ENCODE peak calls at places on chromosome 18, in seven cellular contexts. I is HCT116, K is GM12878, U is K562, E is HepG2, Y is H1, W is SK-N-SH. L is an unnamed sample.

GRCh38 chr18:50594931-50595330 is 35.0 kb downstream of the MAPK4 start:
- DNase-seq in I (no peak), K (no peak), U (no peak), E (no peak), Y (no peak), W (no peak), L (no peak)

GRCh38 chr18:37334494-37335125 is 231.0 kb downstream of the CELF4 start:
- DNase-seq in I (no peak), K (no peak), U (no peak), E (no peak), Y (no peak), W (peak), L (no peak)

GRCh38 chr18:47936975-47937374 is 6.5 kb upstream of the SMAD2 start:
- DNase-seq in I (no peak), K (no peak), U (no peak), E (no peak), Y (no peak), W (no peak), L (no peak)

GRCh38 chr18:56148373-56148772 is 490.0 kb downstream of the TXNL1 start:
- DNase-seq in I (no peak), K (no peak), U (no peak), E (no peak), Y (no peak), W (no peak), L (no peak)

GRCh38 chr18:32549248-32549842 is 78.7 kb upstream of the GAREM1 start:
- DNase-seq in I (peak), K (no peak), U (peak), E (peak), Y (peak), W (peak), L (no peak)

GRCh38 chr18:63676526-63676925 is 14.8 kb upstream of the SERPINB3 start:
- DNase-seq in I (peak), K (no peak), U (no peak), E (no peak), Y (no peak), W (no peak), L (peak)

GRCh38 chr18:37567061-37567993 is 1.7 kb upstream of the CELF4 start:
- DNase-seq in I (no peak), K (no peak), U (no peak), E (no peak), Y (no peak), W (peak), L (no peak)

GRCh38 chr18:48573632-48574293 is 34.9 kb downstream of the CTIF start:
- DNase-seq in I (no peak), K (no peak), U (peak), E (peak), Y (no peak), W (no peak), L (no peak)

GRCh38 chr18:48861181-48861715 is 89.5 kb downstream of the SMAD7 start:
- DNase-seq in I (no peak), K (no peak), U (no peak), E (no peak), Y (no peak), W (no peak), L (no peak)

GRCh38 chr18:63213936-63214671 is 105.5 kb downstream of the BCL2 start:
- DNase-seq in I (no peak), K (no peak), U (no peak), E (no peak), Y (no peak), W (no peak), L (no peak)

GRCh38 chr18:67133669-67134068 is 382.9 kb downstream of the DSEL start:
- DNase-seq in I (no peak), K (no peak), U (no peak), E (no peak), Y (no peak), W (no peak), L (no peak)

GRCh38 chr18:27954226-27954625 is 222.7 kb downstream of the CDH2 start:
- DNase-seq in I (no peak), K (no peak), U (no peak), E (no peak), Y (no peak), W (no peak), L (no peak)

GRCh38 chr18:61882296-61883004 is 10.4 kb downstream of the RNF152 start:
- DNase-seq in I (no peak), K (no peak), U (no peak), E (no peak), Y (no peak), W (peak), L (peak)

GRCh38 chr18:9914584-9915290 is 921 bp downstream of the VAPA start:
- DNase-seq in I (peak), K (no peak), U (no peak), E (peak), Y (no peak), W (no peak), L (peak)

GRCh38 chr18:2547477-2548087 is 23.7 kb downstream of the METTL4 start:
- DNase-seq in I (peak), K (peak), U (peak), E (peak), Y (no peak), W (peak), L (peak)

GRCh38 chr18:10120622-10121021 is 206.8 kb downstream of the VAPA start:
- DNase-seq in I (no peak), K (no peak), U (no peak), E (no peak), Y (no peak), W (no peak), L (no peak)

GRCh38 chr18:62425465-62426190 is 97.2 kb upstream of the ZCCHC2 start:
- DNase-seq in I (peak), K (no peak), U (peak), E (peak), Y (peak), W (peak), L (peak)

GRCh38 chr18:8658858-8659485 is 46.4 kb upstream of the MTCL1 start:
- DNase-seq in I (no peak), K (no peak), U (no peak), E (no peak), Y (no peak), W (no peak), L (no peak)

GRCh38 chr18:24209558-24209957 is 70.7 kb downstream of the CABYR start:
- DNase-seq in I (peak), K (no peak), U (no peak), E (no peak), Y (no peak), W (no peak), L (no peak)

GRCh38 chr18:50678651-50679415 is 118.9 kb downstream of the MAPK4 start:
- DNase-seq in I (no peak), K (no peak), U (no peak), E (no peak), Y (no peak), W (no peak), L (no peak)

GRCh38 chr18:50726960-50727589 is 92.7 kb downstream of the MRO start:
- DNase-seq in I (no peak), K (peak), U (no peak), E (no peak), Y (no peak), W (no peak), L (no peak)

GRCh38 chr18:34039194-34039593 is 185.5 kb downstream of the NOL4 start:
- DNase-seq in I (no peak), K (peak), U (no peak), E (no peak), Y (no peak), W (no peak), L (no peak)

GRCh38 chr18:77448046-77448445 is 198.4 kb downstream of the GALR1 start:
- DNase-seq in I (no peak), K (no peak), U (no peak), E (no peak), Y (no peak), W (no peak), L (no peak)

GRCh38 chr18:13178976-13179375 is 39.6 kb upstream of the LDLRAD4 start:
- DNase-seq in I (no peak), K (no peak), U (peak), E (no peak), Y (no peak), W (no peak), L (no peak)
- TF ChIP-seq JUND in I (no peak), K (no peak), U (no peak), E (no peak), Y (no peak), W (no peak), L (no peak)

GRCh38 chr18:57942493-57942892 is 101.5 kb upstream of the NEDD4L start:
- DNase-seq in I (no peak), K (no peak), U (no peak), E (no peak), Y (no peak), W (no peak), L (no peak)

GRCh38 chr18:57940166-57940565 is 103.9 kb upstream of the NEDD4L start:
- DNase-seq in I (no peak), K (no peak), U (no peak), E (no peak), Y (no peak), W (no peak), L (no peak)

GRCh38 chr18:57942090-57942489 is 101.9 kb upstream of the NEDD4L start:
- DNase-seq in I (no peak), K (no peak), U (no peak), E (no peak), Y (no peak), W (no peak), L (no peak)

GRCh38 chr18:57947117-57947516 is 96.9 kb upstream of the NEDD4L start:
- DNase-seq in I (no peak), K (no peak), U (no peak), E (no peak), Y (no peak), W (no peak), L (no peak)

DNA sequence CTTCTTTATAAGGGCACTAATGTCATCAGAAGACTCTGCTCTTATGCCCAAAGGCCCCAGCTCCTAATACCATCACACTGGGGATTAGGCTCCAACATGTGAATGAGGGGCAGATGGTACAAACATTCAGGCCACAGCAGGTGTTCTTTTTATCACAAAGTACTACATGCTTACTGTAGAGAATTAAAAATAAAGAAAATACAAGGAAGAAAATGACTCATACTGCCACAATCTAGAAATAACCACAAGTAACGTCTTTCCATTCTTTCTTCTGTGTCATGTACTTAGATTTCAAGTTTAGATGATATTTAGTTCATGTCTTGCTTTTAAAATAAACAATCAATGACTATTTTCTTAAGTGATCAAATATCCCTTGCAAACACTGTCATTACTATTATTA is 100.3 kb upstream of the NEDD4L start:
- DNase-seq in I (no peak), K (no peak), U (no peak), E (no peak), Y (no peak), W (no peak), L (no peak)
- TF ChIP-seq JUND in I (no peak), K (no peak), U (no peak), E (no peak), Y (no peak), W (peak), L (no peak)

GRCh38 chr18:80167331-80167730 is 58.3 kb downstream of the ADNP2 start:
- DNase-seq in I (no peak), K (no peak), U (no peak), E (no peak), Y (no peak), W (no peak), L (no peak)
- TF ChIP-seq JUND in I (no peak), K (no peak), U (no peak), E (no peak), Y (no peak), W (no peak), L (no peak)

GRCh38 chr18:79394438-79395307 is 1.1 kb upstream of the NFATC1 start:
- DNase-seq in I (no peak), K (no peak), U (no peak), E (no peak), Y (no peak), W (no peak), L (peak)

GRCh38 chr18:79393181-79393598 is 2.5 kb upstream of the NFATC1 start:
- DNase-seq in I (no peak), K (no peak), U (no peak), E (no peak), Y (no peak), W (no peak), L (no peak)

GRCh38 chr18:79395308-79395640 is 456 bp upstream of the NFATC1 start:
- DNase-seq in I (no peak), K (no peak), U (no peak), E (no peak), Y (no peak), W (no peak), L (no peak)

GRCh38 chr18:79392226-79392625 is 3.5 kb upstream of the NFATC1 start:
- DNase-seq in I (no peak), K (no peak), U (no peak), E (no peak), Y (no peak), W (no peak), L (no peak)

DNA sequence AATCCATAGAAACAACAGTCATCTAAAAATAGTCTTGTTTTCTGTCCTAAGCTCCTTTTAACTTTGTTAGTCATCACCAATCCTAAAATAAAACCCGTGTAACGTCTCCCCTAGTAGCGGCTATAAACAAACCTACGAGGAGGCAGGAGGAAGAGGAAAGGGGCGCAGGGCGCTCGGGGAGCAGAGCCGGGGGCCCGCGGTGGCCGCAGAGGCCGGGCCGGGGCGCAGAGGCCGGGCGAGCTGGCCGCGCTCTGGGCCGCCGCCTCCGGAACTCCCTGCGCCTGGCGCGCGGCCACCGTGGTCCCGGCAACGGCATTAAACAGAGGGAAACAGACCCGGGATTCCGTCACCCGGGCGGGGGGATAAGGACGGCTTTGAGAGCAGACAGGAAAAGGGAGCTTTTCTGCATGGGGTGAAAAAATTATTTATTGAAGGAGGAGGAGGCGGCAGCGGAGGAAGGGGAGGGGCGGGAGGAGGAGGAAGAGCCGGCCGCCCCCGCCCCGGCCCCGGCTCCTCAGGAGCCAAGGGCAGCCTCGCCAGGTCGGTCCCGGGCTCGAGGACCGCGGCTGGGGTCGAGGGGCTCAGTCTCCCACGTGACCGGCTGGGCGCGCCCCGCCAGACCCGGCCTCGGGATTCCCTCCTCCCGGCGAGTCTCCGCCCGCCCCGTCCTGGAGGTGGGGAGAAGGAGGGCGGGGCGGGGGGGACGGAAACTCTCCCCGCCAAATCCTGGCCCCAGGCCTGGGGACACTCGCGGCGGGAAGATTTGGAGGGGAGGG is 1.9 kb upstream of the NFATC1 start:
- DNase-seq in I (peak), K (no peak), U (peak), E (peak), Y (no peak), W (peak), L (peak)
- TF ChIP-seq JUND in I (no peak), K (no peak), U (no peak), E (no peak), Y (no peak), W (no peak), L (no peak)

GRCh38 chr18:76351961-76352581 is 143.0 kb downstream of the ZNF516 start:
- DNase-seq in I (no peak), K (no peak), U (no peak), E (peak), Y (no peak), W (peak), L (peak)
- TF ChIP-seq JUND in I (no peak), K (no peak), U (no peak), E (no peak), Y (no peak), W (no peak), L (no peak)

DNA sequence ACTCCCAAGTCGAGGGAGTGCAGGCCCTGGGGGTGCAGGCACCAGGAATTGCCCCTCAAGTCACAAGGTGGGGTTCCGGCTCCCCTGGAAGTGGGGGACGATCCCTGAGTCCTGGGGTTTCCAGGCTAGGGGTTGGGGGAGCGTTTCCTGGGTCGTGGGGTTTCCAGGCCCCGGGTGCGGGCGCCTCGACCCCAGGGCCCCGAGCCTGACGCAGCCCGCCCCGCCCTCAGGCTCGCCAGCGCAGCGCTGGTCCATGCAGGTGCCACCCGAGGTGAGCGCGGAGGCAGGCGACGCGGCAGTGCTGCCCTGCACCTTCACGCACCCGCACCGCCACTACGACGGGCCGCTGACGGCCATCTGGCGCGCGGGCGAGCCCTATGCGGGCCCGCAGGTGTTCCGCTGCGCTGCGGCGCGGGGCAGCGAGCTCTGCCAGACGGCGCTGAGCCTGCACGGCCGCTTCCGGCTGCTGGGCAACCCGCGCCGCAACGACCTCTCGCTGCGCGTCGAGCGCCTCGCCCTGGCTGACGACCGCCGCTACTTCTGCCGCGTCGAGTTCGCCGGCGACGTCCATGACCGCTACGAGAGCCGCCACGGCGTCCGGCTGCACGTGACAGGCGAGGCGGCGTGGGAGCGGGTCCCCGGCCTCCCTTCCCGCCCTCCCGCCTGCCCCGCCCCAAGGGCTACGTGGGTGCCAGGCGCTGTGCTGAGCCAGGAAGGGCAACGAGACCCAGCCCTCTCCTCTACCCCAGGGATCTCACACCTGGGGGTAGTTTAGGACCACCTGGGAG is 12.0 kb downstream of the SIGLEC15 start:
- DNase-seq in I (no peak), K (no peak), U (no peak), E (no peak), Y (peak), W (peak), L (no peak)
- TF ChIP-seq JUND in I (no peak), K (no peak), U (no peak), E (no peak), Y (peak), W (no peak), L (no peak)

DNA sequence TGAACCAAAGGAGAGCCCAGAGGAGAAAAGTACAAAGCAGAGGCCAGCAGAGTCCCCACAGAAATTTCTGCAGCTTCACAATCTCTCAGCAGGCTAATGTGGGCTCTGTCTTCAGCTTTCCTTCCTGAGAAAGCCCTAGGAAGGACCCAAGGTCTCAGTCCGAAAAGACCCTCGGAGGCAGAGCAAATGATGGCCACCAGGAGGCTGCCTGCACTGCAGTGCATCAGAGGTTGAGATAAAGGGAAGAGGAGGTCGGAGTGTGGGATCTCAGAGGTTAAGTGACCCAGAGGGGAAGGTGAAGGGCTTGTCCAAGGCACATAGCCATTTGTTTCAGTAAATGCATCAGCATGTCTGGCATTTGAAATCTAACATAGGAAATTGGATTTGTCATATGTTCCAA is 299.1 kb upstream of the SLC14A2 start:
- DNase-seq in I (no peak), K (no peak), U (peak), E (no peak), Y (no peak), W (no peak), L (no peak)
- TF ChIP-seq JUND in I (no peak), K (no peak), U (no peak), E (no peak), Y (no peak), W (no peak), L (no peak)

GRCh38 chr18:3713708-3714107 is 263.7 kb downstream of the TGIF1 start:
- DNase-seq in I (no peak), K (no peak), U (no peak), E (no peak), Y (no peak), W (no peak), L (no peak)

GRCh38 chr18:3717626-3718025 is 267.7 kb downstream of the TGIF1 start:
- DNase-seq in I (no peak), K (no peak), U (no peak), E (no peak), Y (no peak), W (no peak), L (no peak)

GRCh38 chr18:3713166-3713565 is 263.2 kb downstream of the TGIF1 start:
- DNase-seq in I (no peak), K (no peak), U (no peak), E (no peak), Y (no peak), W (no peak), L (no peak)

GRCh38 chr18:3716116-3716660 is 266.2 kb downstream of the TGIF1 start:
- DNase-seq in I (no peak), K (no peak), U (no peak), E (no peak), Y (no peak), W (no peak), L (no peak)

DNA sequence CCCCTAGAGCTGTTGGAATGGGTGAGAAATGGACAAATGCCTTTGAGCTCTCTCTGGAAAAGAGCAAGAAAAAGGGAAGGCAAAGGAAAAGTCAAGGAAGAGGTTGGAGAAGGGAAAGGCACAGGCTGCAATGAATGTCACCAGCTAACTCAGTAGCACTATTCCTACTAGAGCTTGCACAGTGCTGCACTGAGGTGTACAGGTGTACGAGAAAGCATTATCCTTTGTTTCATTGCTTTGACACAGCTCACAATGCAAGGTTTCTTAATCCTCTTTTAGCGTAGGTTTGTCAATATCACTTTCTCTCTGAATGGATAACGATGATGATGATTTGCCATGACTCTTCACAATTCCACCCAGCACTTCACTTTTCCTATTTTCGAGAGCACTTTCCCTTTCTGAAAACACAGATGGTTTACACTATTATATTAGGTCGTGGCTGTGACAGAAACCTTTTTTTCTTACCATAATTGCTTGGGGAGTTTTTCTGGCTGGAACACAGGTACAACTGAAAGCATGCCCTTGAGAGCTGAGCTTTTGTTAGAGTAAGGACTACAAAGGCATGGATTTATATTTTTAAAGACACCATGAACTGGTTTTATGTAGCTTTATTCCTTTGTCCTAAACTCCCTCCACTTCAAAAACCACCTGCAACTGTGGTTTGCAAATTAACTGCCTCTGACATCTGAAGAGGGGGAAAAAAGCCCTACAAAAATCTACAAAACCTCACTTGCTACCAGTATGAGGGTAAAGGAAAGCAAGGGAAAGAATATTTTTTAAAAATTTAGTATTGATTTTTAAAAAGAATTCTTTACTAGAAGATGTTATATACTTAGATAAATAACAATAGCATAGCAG is 265.5 kb downstream of the TGIF1 start:
- DNase-seq in I (no peak), K (no peak), U (no peak), E (no peak), Y (no peak), W (no peak), L (no peak)
- TF ChIP-seq JUND in I (no peak), K (no peak), U (no peak), E (no peak), Y (no peak), W (no peak), L (no peak)